ENCODE peak calls at places on chromosomes 7 and 10, in seven cellular contexts. E is stimulated activated CD4-positive, alpha-beta T cell treated with anti-CD3 and anti-CD28 coated beads, Interleukin-1b, Interleukin-23, amount 100 ng/mL, for 1 hour; G is HTR-8/SVneo; J is hepatocyte; L is iris pigment epithelial cell; W is A172; A is GF-D8. T is an unnamed sample.

GRCh38 chr7:2686101-2686500 is 1.9 kb upstream of the AMZ1 start:
- DNase-seq in E (no peak), G (no peak), J (no peak), L (no peak), W (no peak), A (no peak), T (no peak)

GRCh38 chr10:11330383-11331020 is 280.9 kb downstream of the USP6NL start:
- DNase-seq in E (no peak), G (no peak), J (no peak), L (no peak), W (no peak), A (no peak), T (no peak)

GRCh38 chr10:99387541-99387940 is 42.9 kb downstream of the GOT1 start:
- DNase-seq in E (no peak), G (no peak), J (no peak), L (no peak), W (no peak), A (no peak), T (no peak)

GRCh38 chr7:88344956-88345832 is 38.5 kb upstream of the STEAP4 start:
- DNase-seq in E (no peak), G (no peak), J (peak), L (peak), W (no peak), A (no peak), T (no peak)

GRCh38 chr10:11795101-11795920 is 27.8 kb upstream of the PROSER2 start:
- DNase-seq in E (no peak), G (no peak), J (no peak), L (no peak), W (no peak), A (no peak), T (no peak)

GRCh38 chr10:10196701-10197100 is 821.0 kb upstream of the CELF2 start:
- DNase-seq in E (no peak), G (no peak), J (no peak), L (no peak), W (no peak), A (no peak), T (no peak)

GRCh38 chr10:80284522-80284921 is 4.9 kb downstream of the MAT1A start:
- DNase-seq in E (no peak), G (no peak), J (no peak), L (no peak), W (no peak), A (no peak), T (no peak)

GRCh38 chr10:99965700-99966099 is 44.0 kb downstream of the DNMBP start:
- DNase-seq in E (no peak), G (no peak), J (peak), L (peak), W (no peak), A (no peak), T (no peak)

GRCh38 chr10:79328737-79329504 is 18.3 kb upstream of the PPIF start:
- DNase-seq in E (no peak), G (no peak), J (peak), L (peak), W (peak), A (no peak), T (no peak)

GRCh38 chr10:15842493-15843169 is 17.7 kb downstream of the MINDY3 start:
- DNase-seq in E (no peak), G (no peak), J (no peak), L (peak), W (no peak), A (peak), T (no peak)

GRCh38 chr7:18610331-18610948 is 114.9 kb downstream of the HDAC9 start:
- DNase-seq in E (no peak), G (peak), J (peak), L (peak), W (peak), A (no peak), T (no peak)

GRCh38 chr7:51035696-51036095 is 253.0 kb upstream of the GRB10 start:
- DNase-seq in E (no peak), G (no peak), J (no peak), L (peak), W (no peak), A (no peak), T (no peak)

GRCh38 chr7:80869385-80869784 is 49.5 kb downstream of the SEMA3C start:
- DNase-seq in E (no peak), G (no peak), J (no peak), L (no peak), W (no peak), A (no peak), T (no peak)

GRCh38 chr7:157905740-157906461 is 569.1 kb downstream of the DNAJB6 start:
- DNase-seq in E (no peak), G (no peak), J (no peak), L (no peak), W (no peak), A (no peak), T (no peak)

GRCh38 chr7:44713680-44714335 is 34.8 kb upstream of the ZMIZ2 start:
- DNase-seq in E (no peak), G (no peak), J (no peak), L (no peak), W (no peak), A (no peak), T (no peak)

GRCh38 chr7:110090113-110090820 is 1000.7 kb upstream of the LRRN3 start:
- DNase-seq in E (no peak), G (no peak), J (peak), L (peak), W (peak), A (no peak), T (no peak)

GRCh38 chr7:87234949-87235348 is 15.4 kb upstream of the TMEM243 start:
- DNase-seq in E (no peak), G (no peak), J (no peak), L (peak), W (no peak), A (no peak), T (no peak)